ENCODE peak calls at places on chromosome 16, in four cellular contexts. H, E, N and B are unnamed samples.

GRCh38 chr16:17396762-17397498 is 73.8 kb downstream of the XYLT1 start:
- DNase-seq in H (no peak), E (no peak), N (no peak), B (peak)

GRCh38 chr16:70276392-70276791 is 12.9 kb downstream of the AARS1 start:
- DNase-seq in H (no peak), E (no peak), N (no peak), B (no peak)

GRCh38 chr16:457732-458400 is 32.4 kb downstream of the RAB11FIP3 start:
- DNase-seq in H (no peak), E (no peak), N (no peak), B (no peak)

GRCh38 chr16:27813591-27813990 is 249.9 kb downstream of the GSG1L start:
- DNase-seq in H (no peak), E (no peak), N (no peak), B (no peak)

GRCh38 chr16:67163903-67164558 is 514 bp upstream of the HSF4 start:
- DNase-seq in H (no peak), E (no peak), N (no peak), B (no peak)

GRCh38 chr16:66935319-66936011 is at the start of gene CES2:
- DNase-seq in H (no peak), E (peak), N (peak), B (no peak)

GRCh38 chr16:68022278-68022727 is 729 bp downstream of the DDX28 start:
- DNase-seq in H (peak), E (no peak), N (no peak), B (no peak)

GRCh38 chr16:80063028-80063767 is 462.7 kb upstream of the MAF start:
- DNase-seq in H (no peak), E (no peak), N (no peak), B (no peak)

GRCh38 chr16:88991813-88992350 is 14.9 kb upstream of the CBFA2T3 start:
- DNase-seq in H (no peak), E (no peak), N (peak), B (no peak)

GRCh38 chr16:66913081-66913480 is 5.6 kb downstream of the CDH16 start:
- DNase-seq in H (peak), E (no peak), N (no peak), B (no peak)

GRCh38 chr16:732936-733335 is 6.0 kb downstream of the HAGHL start:
- DNase-seq in H (no peak), E (no peak), N (no peak), B (no peak)

GRCh38 chr16:11797957-11798299 is 870 bp upstream of the ZC3H7A start:
- DNase-seq in H (no peak), E (no peak), N (no peak), B (peak)

GRCh38 chr16:78146807-78147206 is 47.4 kb downstream of the WWOX start:
- DNase-seq in H (no peak), E (no peak), N (no peak), B (no peak)

GRCh38 chr16:78150233-78150632 is 50.8 kb downstream of the WWOX start:
- DNase-seq in H (no peak), E (no peak), N (no peak), B (no peak)

GRCh38 chr16:78142784-78143183 is 43.3 kb downstream of the WWOX start:
- DNase-seq in H (no peak), E (no peak), N (no peak), B (no peak)

GRCh38 chr16:78147846-78148535 is 48.5 kb downstream of the WWOX start:
- DNase-seq in H (no peak), E (no peak), N (no peak), B (no peak)
- TF ChIP-seq SP1 in H (no peak), E (no peak), N (no peak), B (no peak)

GRCh38 chr16:57759541-57760356 is 24.2 kb downstream of the KATNB1 start:
- DNase-seq in H (no peak), E (no peak), N (no peak), B (no peak)
- TF ChIP-seq ELF4 in H (no peak), E (no peak), N (no peak), B (no peak)

GRCh38 chr16:1942810-1943726 is at the start of gene MSRB1:
- DNase-seq in H (peak), E (peak), N (peak), B (peak)

GRCh38 chr16:1940273-1941161 is 2.5 kb downstream of the MSRB1 start:
- DNase-seq in H (no peak), E (peak), N (no peak), B (no peak)

GRCh38 chr16:1941162-1941923 is 1.7 kb downstream of the MSRB1 start:
- DNase-seq in H (peak), E (peak), N (peak), B (peak)

GRCh38 chr16:1944612-1945199 is 1.7 kb upstream of the MSRB1 start:
- DNase-seq in H (no peak), E (no peak), N (no peak), B (no peak)

GRCh38 chr16:1941924-1942809 is 832 bp downstream of the MSRB1 start:
- DNase-seq in H (no peak), E (no peak), N (peak), B (no peak)
- TF ChIP-seq SP1 in H (no peak), E (no peak), N (no peak), B (no peak)

DNA sequence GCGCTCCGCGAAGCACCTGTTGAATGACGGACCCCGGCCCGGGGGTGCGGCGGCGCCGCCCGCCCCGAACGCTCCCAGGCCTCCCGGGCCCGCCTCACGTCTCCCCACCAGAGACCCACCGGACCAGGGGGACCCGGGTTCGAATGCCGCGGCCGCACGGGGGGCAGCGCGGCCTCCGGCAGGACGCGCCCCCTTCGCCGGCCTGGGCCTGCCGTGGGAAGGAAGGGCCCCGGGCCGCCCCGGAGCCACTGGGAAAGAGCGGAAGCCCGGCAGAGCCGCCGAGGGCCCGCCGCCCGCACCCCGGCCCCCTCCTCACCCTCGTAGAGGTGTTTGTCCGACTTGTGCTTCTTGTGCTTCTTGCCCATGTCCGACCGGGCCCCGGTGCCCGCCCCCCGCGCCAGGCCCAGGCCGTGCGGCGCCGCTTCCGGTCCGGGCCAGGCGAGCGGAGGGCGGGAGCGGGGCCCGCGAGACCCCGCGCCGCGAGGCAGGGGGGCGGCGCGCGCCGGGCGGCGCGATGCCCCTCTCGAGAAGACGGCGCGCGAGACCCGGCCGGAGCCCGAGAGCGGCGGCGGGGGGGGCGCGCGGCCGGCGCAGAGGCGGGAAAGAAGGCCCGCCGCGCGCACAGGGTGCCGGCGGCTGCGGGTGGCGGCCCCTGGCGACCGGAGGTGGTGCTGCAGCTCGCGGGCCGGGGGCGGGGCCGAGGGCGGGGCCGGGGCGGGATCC is at the start of gene BRD7:
- DNase-seq in H (peak), E (peak), N (peak), B (peak)
- TF ChIP-seq ELF4 in H (no peak), E (no peak), N (no peak), B (no peak)

GRCh38 chr16:85046957-85047866 is 19.6 kb downstream of the KIAA0513 start:
- DNase-seq in H (no peak), E (no peak), N (peak), B (no peak)

GRCh38 chr16:85048921-85049562 is 21.4 kb downstream of the KIAA0513 start:
- DNase-seq in H (no peak), E (no peak), N (peak), B (no peak)

GRCh38 chr16:85046472-85046916 is 18.9 kb downstream of the KIAA0513 start:
- DNase-seq in H (no peak), E (no peak), N (no peak), B (no peak)

GRCh38 chr16:85049864-85050263 is 22.3 kb downstream of the KIAA0513 start:
- DNase-seq in H (no peak), E (no peak), N (peak), B (no peak)

GRCh38 chr16:85047867-85048455 is 20.4 kb downstream of the KIAA0513 start:
- DNase-seq in H (no peak), E (no peak), N (peak), B (no peak)
- TF ChIP-seq SP1 in H (no peak), E (no peak), N (peak), B (no peak)

GRCh38 chr16:87487361-87487924 is 5.4 kb downstream of the ZCCHC14 start:
- DNase-seq in H (peak), E (peak), N (peak), B (no peak)
- TF ChIP-seq ELF4 in H (no peak), E (no peak), N (no peak), B (no peak)

DNA sequence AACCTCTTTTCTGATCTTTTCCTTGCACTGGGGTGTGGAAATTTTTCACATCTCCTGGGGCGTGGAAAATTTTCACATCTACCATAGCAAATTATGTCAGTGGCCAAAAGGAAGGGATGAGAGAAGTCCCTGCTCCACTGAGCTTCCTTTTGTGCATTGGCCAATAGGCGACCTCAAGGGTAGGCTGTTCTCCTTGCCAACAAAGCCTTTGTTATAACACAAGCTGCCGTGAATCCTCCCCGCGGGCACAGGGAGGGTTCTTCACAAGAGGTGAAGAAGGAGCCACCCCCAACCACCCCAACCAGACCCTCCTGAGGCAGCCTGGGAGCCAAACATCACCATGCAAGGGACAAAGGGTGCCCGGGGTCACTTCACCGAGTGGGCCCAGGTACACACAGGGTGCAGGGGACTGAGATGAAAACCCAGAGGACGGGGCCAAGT is 6.5 kb downstream of the SLC5A11 start:
- DNase-seq in H (no peak), E (no peak), N (no peak), B (no peak)
- TF ChIP-seq SP1 in H (no peak), E (no peak), N (no peak), B (no peak)